ENCODE peak calls at places on chromosomes 11 and 22, in four cellular contexts. F is GM23248, U is GM23338, N is A549. R is an unnamed sample.

GRCh38 chr11:73271936-73272679 is at the start of gene P2RY6:
- DNase-seq in F (peak; percentile 73), U (peak; percentile 28), N (peak; percentile 93), R (peak; percentile 95)

GRCh38 chr11:104151404-104152204 is 12.3 kb downstream of the PDGFD start:
- DNase-seq in F (peak; percentile 37), U (no peak), N (no peak), R (no peak)

GRCh38 chr11:69892986-69893555 is 73.9 kb upstream of the FGF3 start:
- DNase-seq in F (no peak), U (no peak), N (no peak), R (no peak)

GRCh38 chr11:107018274-107018901 is at the start of gene GUCY1A2:
- DNase-seq in F (peak; percentile 42), U (peak; percentile 53), N (peak; percentile 6), R (peak; percentile 68)

GRCh38 chr22:25447067-25447688 is 117.3 kb upstream of the GRK3 start:
- DNase-seq in F (no peak), U (peak; percentile 21), N (no peak), R (no peak)

GRCh38 chr22:30425616-30426394 is at the start of gene MTFP1:
- DNase-seq in F (peak; percentile 74), U (peak; percentile 95), N (peak; percentile 64), R (no peak)

GRCh38 chr22:46355369-46355995 is 20.0 kb downstream of the TRMU start:
- DNase-seq in F (peak; percentile 60), U (peak; percentile 89), N (peak; percentile 72), R (peak; percentile 97)

GRCh38 chr22:49488943-49489342 is 338.7 kb downstream of the BRD1 start:
- DNase-seq in F (no peak), U (no peak), N (no peak), R (no peak)

GRCh38 chr22:40524392-40525249 is 111.9 kb downstream of the MRTFA start:
- DNase-seq in F (peak; percentile 42), U (peak; percentile 40), N (peak; percentile 42), R (peak; percentile 18)

GRCh38 chr11:86255896-86256295 is 11.3 kb downstream of the EED start:
- DNase-seq in F (no peak), U (no peak), N (no peak), R (no peak)

GRCh38 chr11:119254239-119254638 is 48.1 kb downstream of the CBL start:
- DNase-seq in F (no peak), U (no peak), N (no peak), R (no peak)

GRCh38 chr11:108559904-108560303 is 33.7 kb downstream of the EXPH5 start:
- DNase-seq in F (peak; percentile 80), U (no peak), N (no peak), R (peak; percentile 72)

GRCh38 chr22:24836282-24836681 is 30.3 kb downstream of the SGSM1 start:
- DNase-seq in F (no peak), U (no peak), N (no peak), R (no peak)

GRCh38 chr11:31106963-31107576 is 262.5 kb downstream of the DCDC1 start:
- DNase-seq in F (peak; percentile 64), U (peak; percentile 92), N (peak; percentile 65), R (peak; percentile 53)

GRCh38 chr11:111983187-111983986 is 41.8 kb upstream of the DLAT start:
- DNase-seq in F (no peak), U (peak; percentile 96), N (peak; percentile 6), R (no peak)

GRCh38 chr11:86551286-86551685 is 121.1 kb downstream of the ME3 start:
- DNase-seq in F (peak; percentile 91), U (no peak), N (peak; percentile 64), R (peak; percentile 92)

GRCh38 chr11:129372609-129373488 is 2.8 kb upstream of the BARX2 start:
- DNase-seq in F (peak; percentile 10), U (peak; percentile 66), N (no peak), R (peak; percentile 80)

GRCh38 chr22:48627203-48627602 is 1200.5 kb downstream of the BRD1 start:
- DNase-seq in F (no peak), U (no peak), N (no peak), R (no peak)

GRCh38 chr11:73661035-73661628 is 14.8 kb downstream of the PLEKHB1 start:
- DNase-seq in F (peak; percentile 92), U (peak; percentile 96), N (peak; percentile 78), R (peak; percentile 99)

GRCh38 chr11:66157182-66157864 is 87.3 kb downstream of the PACS1 start:
- DNase-seq in F (peak; percentile 32), U (no peak), N (peak; percentile 36), R (no peak)

GRCh38 chr11:83156996-83157754 is at the start of gene PCF11:
- DNase-seq in F (no peak), U (no peak), N (no peak), R (no peak)

GRCh38 chr11:64355078-64355940 is 3.7 kb upstream of the RPS6KA4 start:
- DNase-seq in F (peak; percentile 93), U (peak; percentile 91), N (peak; percentile 84), R (peak; percentile 100)

GRCh38 chr22:21570398-21570797 is 2.9 kb downstream of the UBE2L3 start:
- DNase-seq in F (peak; percentile 31), U (no peak), N (no peak), R (no peak)

GRCh38 chr11:64224891-64225607 is 937 bp downstream of the TRPT1 start:
- DNase-seq in F (peak; percentile 32), U (no peak), N (no peak), R (no peak)

GRCh38 chr22:45859231-45860161 is 117.5 kb downstream of the WNT7B start:
- DNase-seq in F (no peak), U (no peak), N (peak; percentile 92), R (peak; percentile 83)

GRCh38 chr22:49258107-49259010 is 569.3 kb downstream of the BRD1 start:
- DNase-seq in F (no peak), U (no peak), N (no peak), R (peak; percentile 67)

GRCh38 chr11:76073716-76074115 is 132.6 kb downstream of the WNT11 start:
- DNase-seq in F (peak; percentile 84), U (no peak), N (no peak), R (peak; percentile 5)

GRCh38 chr11:74138021-74138420 is 32.8 kb downstream of the C2CD3 start:
- DNase-seq in F (peak; percentile 2), U (no peak), N (peak; percentile 68), R (no peak)

GRCh38 chr22:46676479-46676878 is 56.3 kb downstream of the GRAMD4 start:
- DNase-seq in F (no peak), U (no peak), N (no peak), R (no peak)

GRCh38 chr11:103619480-103619879 is 417.0 kb upstream of the DDI1 start:
- DNase-seq in F (no peak), U (no peak), N (peak; percentile 71), R (no peak)

GRCh38 chr11:1757861-1758610 is 5.7 kb downstream of the CTSD start:
- DNase-seq in F (no peak), U (no peak), N (no peak), R (peak; percentile 76)

GRCh38 chr11:2788751-2789140 is 89.0 kb upstream of the KCNQ1OT1 start:
- DNase-seq in F (no peak), U (no peak), N (no peak), R (peak; percentile 74)

GRCh38 chr11:94068764-94069163 is 47.6 kb downstream of the HEPHL1 start:
- DNase-seq in F (peak; percentile 2), U (no peak), N (no peak), R (no peak)

GRCh38 chr22:21866821-21867527 is 471 bp downstream of the MAPK1 start:
- DNase-seq in F (peak; percentile 69), U (peak; percentile 44), N (peak; percentile 5), R (peak; percentile 84)

GRCh38 chr22:27726726-27727449 is 74.7 kb downstream of the MN1 start:
- DNase-seq in F (peak; percentile 95), U (peak; percentile 44), N (peak; percentile 77), R (no peak)

GRCh38 chr11:125429174-125429707 is 66.8 kb downstream of the FEZ1 start:
- DNase-seq in F (peak; percentile 71), U (peak; percentile 94), N (peak; percentile 51), R (peak; percentile 91)

GRCh38 chr11:73265853-73266643 is 6.1 kb upstream of the P2RY6 start:
- DNase-seq in F (no peak), U (no peak), N (no peak), R (no peak)

GRCh38 chr22:35729309-35729698 is 11.6 kb downstream of the APOL5 start:
- DNase-seq in F (no peak), U (no peak), N (no peak), R (no peak)

GRCh38 chr11:45580399-45580798 is 85.0 kb downstream of the CHST1 start:
- DNase-seq in F (peak; percentile 50), U (peak; percentile 66), N (peak; percentile 18), R (peak; percentile 93)

DNA sequence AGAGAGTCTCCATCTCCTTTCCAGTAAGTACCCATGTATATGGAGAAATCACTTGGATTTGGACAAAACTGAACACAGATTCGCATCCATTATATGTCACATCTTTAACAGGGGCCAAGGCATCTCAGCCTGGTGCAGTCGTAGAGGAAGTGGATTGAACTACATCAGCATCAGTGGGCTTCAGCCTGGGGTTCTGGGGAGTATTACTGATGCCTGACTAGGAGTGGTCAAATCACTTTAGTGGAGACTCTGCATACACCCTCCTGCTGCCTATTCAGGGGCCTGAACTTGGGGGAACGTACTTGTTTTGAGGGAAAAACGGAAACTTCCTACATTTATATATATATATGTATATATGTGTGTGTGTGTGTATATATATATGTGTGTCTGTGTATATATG is 72.8 kb downstream of the GAB4 start:
- DNase-seq in F (no peak), U (no peak), N (no peak), R (no peak)
- H3K4me3 ChIP-seq in F (no peak overlapping the region), U (no peak overlapping the region), N (no peak overlapping the region), R (no peak overlapping the region)

GRCh38 chr22:22930571-22931556 is 43.2 kb downstream of the IGLL5 start:
- DNase-seq in F (no peak), U (no peak), N (no peak), R (no peak)
- H3K4me2 ChIP-seq in F (no peak overlapping the region), U (no peak overlapping the region), N (no peak overlapping the region), R (no peak overlapping the region)

DNA sequence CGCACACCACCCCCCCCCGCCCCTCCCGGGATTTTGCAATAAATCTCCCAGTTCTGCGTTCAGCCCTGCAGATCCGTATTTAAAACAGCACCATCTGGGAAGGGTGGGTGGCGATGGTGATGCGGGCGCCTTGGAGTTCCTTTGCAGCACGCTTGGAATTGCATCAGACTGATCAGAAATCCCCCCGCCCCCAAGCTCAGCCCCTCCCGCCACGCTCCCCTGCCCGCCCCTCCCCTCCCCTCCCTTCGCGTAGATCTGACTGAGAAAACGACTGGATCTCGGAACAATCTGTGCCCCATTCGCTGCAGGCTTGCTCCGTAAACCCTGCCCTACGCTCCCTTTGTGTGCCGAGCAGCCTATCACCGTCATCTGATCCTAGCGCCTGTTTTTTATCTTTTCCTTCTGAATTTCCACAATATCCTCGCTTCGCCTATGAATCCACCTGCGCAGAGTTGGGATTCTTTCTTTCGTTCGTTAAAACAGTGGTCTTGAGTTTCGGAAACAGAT is 18.1 kb upstream of the BDNF start:
- DNase-seq in F (peak; percentile 92), U (peak; percentile 93), N (peak; percentile 93), R (peak; percentile 94)
- H3K4me3 ChIP-seq in F (peak overlapping the region; percentile 85), U (peak overlapping the region; percentile 82), N (peak overlapping the region; percentile 88), R (peak overlapping the region; percentile 77)

GRCh38 chr22:37430941-37431340 is 3.7 kb upstream of the ELFN2 start:
- DNase-seq in F (no peak), U (no peak), N (no peak), R (peak; percentile 75)
- H3K4me2 ChIP-seq in F (no peak overlapping the region), U (no peak overlapping the region), N (peak overlapping the region; percentile 77), R (no peak overlapping the region)

R was measured in osteoblast.